ENCODE peak calls at places on chromosomes 3 and 15, in four cellular contexts. E, R, X and B are unnamed samples.

GRCh38 chr15:67918205-67918861 is 78.5 kb upstream of the RNU6-1 start:
- DNase-seq in E (no peak), R (no peak), X (no peak), B (no peak)

GRCh38 chr3:184467171-184467570 is 87.3 kb downstream of the CHRD start:
- DNase-seq in E (no peak), R (no peak), X (no peak), B (no peak)

GRCh38 chr3:98512576-98512975 is 10.1 kb downstream of the CLDND1 start:
- DNase-seq in E (no peak), R (no peak), X (no peak), B (no peak)

GRCh38 chr3:184040010-184040409 is 8.5 kb downstream of the HTR3D start:
- DNase-seq in E (peak; percentile 28), R (peak; percentile 49), X (no peak), B (no peak)

GRCh38 chr15:71646767-71647478 is 163.4 kb upstream of the NR2E3 start:
- DNase-seq in E (no peak), R (no peak), X (no peak), B (no peak)

GRCh38 chr3:160980740-160981139 is 124.4 kb downstream of the B3GALNT1 start:
- DNase-seq in E (no peak), R (no peak), X (no peak), B (no peak)

GRCh38 chr3:164476631-164477030 is 601.7 kb downstream of the SI start:
- DNase-seq in E (no peak), R (no peak), X (no peak), B (no peak)

GRCh38 chr15:100094127-100094510 is 247.7 kb downstream of the ADAMTS17 start:
- DNase-seq in E (no peak), R (no peak), X (no peak), B (no peak)

GRCh38 chr3:42699511-42699971 is 3.1 kb downstream of the HHATL start:
- DNase-seq in E (no peak), R (no peak), X (no peak), B (no peak)

GRCh38 chr15:85600001-85600400 is 194.7 kb downstream of the KLHL25 start:
- DNase-seq in E (no peak), R (no peak), X (no peak), B (no peak)

GRCh38 chr3:38755130-38755529 is 60.9 kb downstream of the SCN10A start:
- DNase-seq in E (peak; percentile 43), R (no peak), X (no peak), B (no peak)

GRCh38 chr3:71601811-71602210 is 18.3 kb upstream of the FOXP1 start:
- DNase-seq in E (no peak), R (peak; percentile 22), X (no peak), B (no peak)

GRCh38 chr3:47512416-47513124 is 942 bp downstream of the ELP6 start:
- DNase-seq in E (peak; percentile 7), R (no peak), X (peak; percentile 44), B (no peak)

GRCh38 chr15:77489647-77490046 is 69.0 kb downstream of the HMG20A start:
- DNase-seq in E (no peak), R (no peak), X (no peak), B (no peak)

GRCh38 chr3:56012732-56013131 is 455.5 kb downstream of the ERC2 start:
- DNase-seq in E (no peak), R (no peak), X (no peak), B (no peak)

GRCh38 chr3:42814246-42814645 is 5.0 kb downstream of the ACKR2 start:
- DNase-seq in E (no peak), R (no peak), X (no peak), B (no peak)

GRCh38 chr3:46725663-46726314 is 8.1 kb upstream of the PRSS50 start:
- DNase-seq in E (no peak), R (no peak), X (no peak), B (no peak)

GRCh38 chr15:82570721-82571519 is 30.7 kb upstream of the RPS17 start:
- DNase-seq in E (no peak), R (peak; percentile 23), X (no peak), B (no peak)

GRCh38 chr3:130470132-130470531 is 46.8 kb upstream of the COL6A6 start:
- DNase-seq in E (no peak), R (no peak), X (no peak), B (no peak)

GRCh38 chr15:54707805-54708752 is 488.7 kb downstream of the RSL24D1 start:
- DNase-seq in E (no peak), R (no peak), X (no peak), B (no peak)

GRCh38 chr15:27861171-27861570 is 237.9 kb downstream of the OCA2 start:
- DNase-seq in E (no peak), R (no peak), X (no peak), B (no peak)

GRCh38 chr15:65409284-65409631 is 13.5 kb downstream of the IGDCC4 start:
- DNase-seq in E (no peak), R (peak; percentile 87), X (no peak), B (no peak)

GRCh38 chr3:157094751-157095480 is 65.0 kb downstream of the CCNL1 start:
- DNase-seq in E (no peak), R (peak; percentile 46), X (no peak), B (no peak)

GRCh38 chr3:93934366-93935046 is 39.2 kb downstream of the PROS1 start:
- DNase-seq in E (no peak), R (no peak), X (no peak), B (no peak)

GRCh38 chr3:73409405-73409804 is 215.3 kb downstream of the PDZRN3 start:
- DNase-seq in E (no peak), R (peak; percentile 56), X (no peak), B (no peak)

GRCh38 chr3:197782230-197782629 is 8.8 kb upstream of the LRCH3 start:
- DNase-seq in E (no peak), R (no peak), X (no peak), B (peak; percentile 43)

GRCh38 chr3:72990701-72991395 is 5.8 kb upstream of the PPP4R2 start:
- DNase-seq in E (no peak), R (no peak), X (no peak), B (no peak)

GRCh38 chr3:160857476-160857875 is 101.4 kb downstream of the PPM1L start:
- DNase-seq in E (no peak), R (no peak), X (no peak), B (no peak)

GRCh38 chr3:159252772-159253384 is 451.0 kb downstream of the MFSD1 start:
- DNase-seq in E (peak; percentile 15), R (peak; percentile 19), X (no peak), B (no peak)

GRCh38 chr3:17765819-17766472 is 23.5 kb upstream of the TBC1D5 start:
- DNase-seq in E (no peak), R (no peak), X (no peak), B (peak; percentile 50)

GRCh38 chr3:131370935-131371698 is 10.5 kb upstream of the NUDT16 start:
- DNase-seq in E (no peak), R (no peak), X (no peak), B (no peak)

GRCh38 chr3:187966636-187967035 is 187.3 kb upstream of the LPP start:
- DNase-seq in E (no peak), R (no peak), X (no peak), B (no peak)

GRCh38 chr3:8421267-8421666 is 80.4 kb upstream of the LMCD1 start:
- DNase-seq in E (peak; percentile 16), R (no peak), X (no peak), B (no peak)

GRCh38 chr3:185175370-185175987 is 22.6 kb upstream of the C3orf70 start:
- DNase-seq in E (peak; percentile 14), R (no peak), X (peak; percentile 69), B (peak; percentile 33)

GRCh38 chr15:45378149-45378912 is at the start of gene GATM:
- DNase-seq in E (peak; percentile 68), R (peak; percentile 92), X (peak; percentile 78), B (peak; percentile 52)

GRCh38 chr15:93152264-93152884 is 63.4 kb upstream of the RGMA start:
- DNase-seq in E (no peak), R (no peak), X (no peak), B (no peak)

GRCh38 chr3:50316657-50317242 is 5.8 kb downstream of the HYAL2 start:
- DNase-seq in E (no peak), R (no peak), X (peak; percentile 87), B (no peak)